ENCODE peak calls at places on chromosomes 13 and 19, in five cellular contexts. One of them, this sample, is unnamed.
A peak's percentile ranks its signal among the peaks of the same experiment; 100 is the strongest.

GRCh38 chr13:114124921-114125320 is 7.5 kb downstream of the RASA3 start:
- DNase-seq in endothelial cell: no peak
- DNase-seq in uterus: no peak
- DNase-seq in upper lobe of left lung: no peak
- DNase-seq in astrocyte: peak; percentile 83
- DNase-seq in this sample: no peak

GRCh38 chr19:1457031-1457739 is 7.3 kb downstream of the APC2 start:
- DNase-seq in endothelial cell: no peak
- DNase-seq in uterus: no peak
- DNase-seq in upper lobe of left lung: peak; percentile 82
- DNase-seq in astrocyte: no peak
- DNase-seq in this sample: no peak

GRCh38 chr19:29193116-29193515 is 19.8 kb downstream of the UQCRFS1 start:
- DNase-seq in endothelial cell: no peak
- DNase-seq in uterus: no peak
- DNase-seq in upper lobe of left lung: no peak
- DNase-seq in astrocyte: no peak
- DNase-seq in this sample: no peak

GRCh38 chr19:33684550-33685303 is 63.0 kb downstream of the CHST8 start:
- DNase-seq in endothelial cell: no peak
- DNase-seq in uterus: no peak
- DNase-seq in upper lobe of left lung: peak; percentile 52
- DNase-seq in astrocyte: no peak
- DNase-seq in this sample: no peak

GRCh38 chr13:91701975-91702374 is 303.6 kb downstream of the GPC5 start:
- DNase-seq in endothelial cell: no peak
- DNase-seq in uterus: no peak
- DNase-seq in upper lobe of left lung: no peak
- DNase-seq in astrocyte: no peak
- DNase-seq in this sample: no peak

GRCh38 chr19:18153555-18154134 is 682 bp downstream of the PIK3R2 start:
- DNase-seq in endothelial cell: no peak
- DNase-seq in uterus: no peak
- DNase-seq in upper lobe of left lung: peak; percentile 89
- DNase-seq in astrocyte: no peak
- DNase-seq in this sample: no peak

GRCh38 chr13:111905609-111905945 is 161.4 kb upstream of the SOX1 start:
- DNase-seq in endothelial cell: no peak
- DNase-seq in uterus: no peak
- DNase-seq in upper lobe of left lung: no peak
- DNase-seq in astrocyte: no peak
- DNase-seq in this sample: no peak

GRCh38 chr19:51600940-51601575 is 29.1 kb downstream of the SIGLEC5 start:
- DNase-seq in endothelial cell: no peak
- DNase-seq in uterus: no peak
- DNase-seq in upper lobe of left lung: peak; percentile 85
- DNase-seq in astrocyte: no peak
- DNase-seq in this sample: no peak

GRCh38 chr13:20428666-20429644 is 96.7 kb downstream of the CRYL1 start:
- DNase-seq in endothelial cell: no peak
- DNase-seq in uterus: no peak
- DNase-seq in upper lobe of left lung: no peak
- DNase-seq in astrocyte: peak; percentile 80
- DNase-seq in this sample: no peak

GRCh38 chr13:73924607-73925006 is 209.6 kb downstream of the KLF12 start:
- DNase-seq in endothelial cell: no peak
- DNase-seq in uterus: no peak
- DNase-seq in upper lobe of left lung: no peak
- DNase-seq in astrocyte: no peak
- DNase-seq in this sample: no peak

GRCh38 chr13:106814389-106814903 is 246.5 kb upstream of the ARGLU1 start:
- DNase-seq in endothelial cell: no peak
- DNase-seq in uterus: no peak
- DNase-seq in upper lobe of left lung: no peak
- DNase-seq in astrocyte: no peak
- DNase-seq in this sample: no peak

GRCh38 chr19:1668339-1669123 is 16.1 kb upstream of the TCF3 start:
- DNase-seq in endothelial cell: peak; percentile 10
- DNase-seq in uterus: no peak
- DNase-seq in upper lobe of left lung: no peak
- DNase-seq in astrocyte: no peak
- DNase-seq in this sample: no peak

GRCh38 chr19:55173717-55174409 is 6.2 kb downstream of the SYT5 start:
- DNase-seq in endothelial cell: peak; percentile 54
- DNase-seq in uterus: peak; percentile 50
- DNase-seq in upper lobe of left lung: peak; percentile 79
- DNase-seq in astrocyte: no peak
- DNase-seq in this sample: no peak

GRCh38 chr13:83853771-83854170 is 28.5 kb downstream of the SLITRK1 start:
- DNase-seq in endothelial cell: no peak
- DNase-seq in uterus: no peak
- DNase-seq in upper lobe of left lung: no peak
- DNase-seq in astrocyte: no peak
- DNase-seq in this sample: no peak

GRCh38 chr13:19984430-19985218 is 26.1 kb downstream of the ZMYM2 start:
- DNase-seq in endothelial cell: no peak
- DNase-seq in uterus: no peak
- DNase-seq in upper lobe of left lung: no peak
- DNase-seq in astrocyte: peak; percentile 35
- DNase-seq in this sample: no peak

GRCh38 chr19:23403024-23403423 is 7.8 kb upstream of the ZNF91 start:
- DNase-seq in endothelial cell: no peak
- DNase-seq in uterus: no peak
- DNase-seq in upper lobe of left lung: no peak
- DNase-seq in astrocyte: no peak
- DNase-seq in this sample: no peak

GRCh38 chr19:17076539-17076919 is 952 bp downstream of the MYO9B start:
- DNase-seq in endothelial cell: peak; percentile 9
- DNase-seq in uterus: no peak
- DNase-seq in upper lobe of left lung: no peak
- DNase-seq in astrocyte: no peak
- DNase-seq in this sample: no peak

DNA sequence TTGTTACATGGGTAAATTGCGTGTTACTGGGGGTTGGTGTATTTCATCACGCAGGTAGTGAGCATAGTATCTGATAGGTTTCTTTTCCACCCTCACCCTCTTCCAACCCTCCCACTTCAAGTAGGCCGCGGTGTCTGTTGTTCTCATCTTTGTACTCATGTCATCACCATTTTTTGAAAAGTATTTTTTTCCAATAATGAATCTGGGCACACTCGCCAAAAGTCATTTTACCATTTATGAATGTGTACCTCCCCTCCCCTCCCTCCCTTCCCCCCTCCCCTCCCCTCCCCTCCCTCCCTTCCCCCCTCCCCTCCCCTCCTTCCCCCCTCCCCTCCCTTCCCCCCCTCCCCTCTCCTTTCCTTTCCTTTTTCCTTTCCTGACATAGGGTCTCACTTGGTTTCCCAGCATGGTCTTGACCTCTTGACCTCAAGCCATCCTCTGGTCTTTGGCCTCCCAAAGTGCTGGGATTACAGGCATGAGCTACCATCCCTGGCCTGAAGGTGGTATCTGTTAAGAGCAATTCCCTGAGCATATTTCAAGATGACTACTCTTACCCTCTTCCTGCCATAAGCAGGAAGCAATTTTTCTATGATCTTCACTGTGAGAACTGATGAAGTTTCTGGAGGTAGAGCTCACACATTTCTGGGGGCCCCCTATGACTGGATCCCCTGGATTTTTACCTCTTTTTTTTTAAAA is 15.7 kb downstream of the ZNF627 start:
- DNase-seq in endothelial cell: no peak
- DNase-seq in uterus: no peak
- DNase-seq in upper lobe of left lung: no peak
- DNase-seq in astrocyte: no peak
- DNase-seq in this sample: no peak
- TF ChIP-seq CTCF in endothelial cell: no peak
- TF ChIP-seq CTCF in uterus: no peak
- TF ChIP-seq CTCF in upper lobe of left lung: no peak
- TF ChIP-seq CTCF in astrocyte: no peak
- TF ChIP-seq CTCF in this sample: no peak

GRCh38 chr13:51781246-51782022 is 22.5 kb downstream of the DHRS12 start:
- DNase-seq in endothelial cell: no peak
- DNase-seq in uterus: no peak
- DNase-seq in upper lobe of left lung: no peak
- DNase-seq in astrocyte: no peak
- DNase-seq in this sample: no peak
- TF ChIP-seq CTCF in endothelial cell: peak; percentile 20
- TF ChIP-seq CTCF in uterus: no peak
- TF ChIP-seq CTCF in upper lobe of left lung: peak; percentile 48
- TF ChIP-seq CTCF in astrocyte: peak; percentile 27
- TF ChIP-seq CTCF in this sample: peak; percentile 30

DNA sequence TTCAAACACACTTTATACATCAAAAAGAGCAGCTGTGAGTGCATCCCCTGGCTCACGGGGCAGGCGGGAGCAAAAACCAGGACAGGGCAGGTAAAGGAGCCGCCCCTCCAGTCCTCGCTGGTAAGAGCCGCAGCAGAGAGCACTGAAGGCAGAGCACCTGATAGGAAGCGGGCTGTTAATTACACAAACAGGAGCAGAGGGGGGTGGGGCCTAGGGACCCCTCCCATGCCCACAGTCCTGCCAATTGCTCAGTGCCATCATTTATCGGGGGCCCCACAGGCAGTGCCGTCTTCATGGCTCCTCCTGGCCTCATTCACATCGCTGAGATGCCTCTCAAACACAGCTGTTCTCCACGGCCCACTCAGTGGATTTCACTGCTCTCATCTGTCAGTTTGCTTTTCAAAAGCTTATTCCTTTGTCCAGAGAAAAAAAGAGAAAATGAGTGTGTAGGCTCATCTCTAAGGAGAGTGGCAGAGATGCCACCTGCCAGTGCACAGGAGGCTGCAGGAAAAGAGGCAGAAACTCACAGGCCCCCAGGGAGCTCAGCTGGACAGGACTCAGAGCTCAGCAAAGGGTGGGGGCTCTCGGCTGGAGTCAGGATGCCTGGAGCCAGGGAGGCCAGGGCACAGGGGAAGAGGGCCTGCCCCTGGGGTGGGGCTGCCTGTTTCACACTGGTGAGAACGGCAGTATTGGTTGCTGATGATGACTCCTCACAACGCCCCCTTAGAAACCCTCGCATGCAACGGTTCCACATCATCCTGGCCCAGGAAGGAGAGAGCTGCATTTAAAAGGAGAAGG is 174.6 kb downstream of the COL4A1 start:
- DNase-seq in endothelial cell: no peak
- DNase-seq in uterus: no peak
- DNase-seq in upper lobe of left lung: no peak
- DNase-seq in astrocyte: no peak
- DNase-seq in this sample: peak; percentile 2
- TF ChIP-seq CTCF in endothelial cell: no peak
- TF ChIP-seq CTCF in uterus: no peak
- TF ChIP-seq CTCF in upper lobe of left lung: no peak
- TF ChIP-seq CTCF in astrocyte: no peak
- TF ChIP-seq CTCF in this sample: no peak

DNA sequence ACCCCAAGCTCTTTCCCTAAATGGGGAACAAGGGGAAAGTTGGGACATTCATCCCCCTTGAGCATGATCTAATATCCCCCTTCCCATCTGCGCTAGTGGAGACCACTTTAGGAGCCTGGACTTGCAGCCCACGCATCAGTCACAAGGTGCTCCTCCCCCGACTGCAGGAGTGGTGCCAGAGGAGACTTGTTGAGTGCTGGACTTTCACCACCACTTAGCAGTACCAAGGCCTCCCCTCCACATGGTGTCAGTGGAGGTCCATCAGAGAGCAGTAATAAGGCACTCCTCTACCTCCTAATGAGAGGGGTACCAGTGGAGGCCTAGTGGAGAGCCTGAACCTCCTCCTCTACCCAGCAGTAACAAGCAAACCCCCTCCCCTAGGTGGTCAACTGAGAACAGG is 22.5 kb downstream of the CAB39L start:
- DNase-seq in endothelial cell: peak; percentile 21
- DNase-seq in uterus: no peak
- DNase-seq in upper lobe of left lung: no peak
- DNase-seq in astrocyte: no peak
- DNase-seq in this sample: no peak
- TF ChIP-seq CTCF in endothelial cell: no peak
- TF ChIP-seq CTCF in uterus: no peak
- TF ChIP-seq CTCF in upper lobe of left lung: peak; percentile 24
- TF ChIP-seq CTCF in astrocyte: no peak
- TF ChIP-seq CTCF in this sample: no peak

GRCh38 chr13:59176775-59177174 is 987.0 kb downstream of the DIAPH3 start:
- DNase-seq in endothelial cell: no peak
- DNase-seq in uterus: no peak
- DNase-seq in upper lobe of left lung: no peak
- DNase-seq in astrocyte: no peak
- DNase-seq in this sample: no peak

GRCh38 chr13:59182241-59182640 is 981.5 kb downstream of the DIAPH3 start:
- DNase-seq in endothelial cell: no peak
- DNase-seq in uterus: no peak
- DNase-seq in upper lobe of left lung: no peak
- DNase-seq in astrocyte: no peak
- DNase-seq in this sample: no peak

GRCh38 chr13:59178344-59178743 is 985.4 kb downstream of the DIAPH3 start:
- DNase-seq in endothelial cell: no peak
- DNase-seq in uterus: no peak
- DNase-seq in upper lobe of left lung: no peak
- DNase-seq in astrocyte: no peak
- DNase-seq in this sample: no peak
- TF ChIP-seq CTCF in endothelial cell: no peak
- TF ChIP-seq CTCF in uterus: no peak
- TF ChIP-seq CTCF in upper lobe of left lung: no peak
- TF ChIP-seq CTCF in astrocyte: no peak
- TF ChIP-seq CTCF in this sample: no peak

GRCh38 chr13:22594041-22594440 is 586.7 kb upstream of the SGCG start:
- DNase-seq in endothelial cell: no peak
- DNase-seq in uterus: no peak
- DNase-seq in upper lobe of left lung: no peak
- DNase-seq in astrocyte: no peak
- DNase-seq in this sample: no peak

GRCh38 chr13:22589880-22590279 is 590.9 kb upstream of the SGCG start:
- DNase-seq in endothelial cell: no peak
- DNase-seq in uterus: no peak
- DNase-seq in upper lobe of left lung: no peak
- DNase-seq in astrocyte: no peak
- DNase-seq in this sample: no peak

GRCh38 chr13:22596157-22596863 is 584.5 kb upstream of the SGCG start:
- DNase-seq in endothelial cell: no peak
- DNase-seq in uterus: no peak
- DNase-seq in upper lobe of left lung: no peak
- DNase-seq in astrocyte: no peak
- DNase-seq in this sample: no peak

GRCh38 chr13:22592515-22592914 is 588.3 kb upstream of the SGCG start:
- DNase-seq in endothelial cell: no peak
- DNase-seq in uterus: no peak
- DNase-seq in upper lobe of left lung: no peak
- DNase-seq in astrocyte: no peak
- DNase-seq in this sample: no peak
- TF ChIP-seq CTCF in endothelial cell: no peak
- TF ChIP-seq CTCF in uterus: no peak
- TF ChIP-seq CTCF in upper lobe of left lung: no peak
- TF ChIP-seq CTCF in astrocyte: no peak
- TF ChIP-seq CTCF in this sample: no peak

GRCh38 chr13:78586706-78587105 is 16.6 kb downstream of the POU4F1 start:
- DNase-seq in endothelial cell: peak; percentile 61
- DNase-seq in uterus: no peak
- DNase-seq in upper lobe of left lung: peak; percentile 56
- DNase-seq in astrocyte: no peak
- DNase-seq in this sample: no peak
- TF ChIP-seq CTCF in endothelial cell: peak; percentile 64
- TF ChIP-seq CTCF in uterus: no peak
- TF ChIP-seq CTCF in upper lobe of left lung: no peak
- TF ChIP-seq CTCF in astrocyte: no peak
- TF ChIP-seq CTCF in this sample: no peak

GRCh38 chr13:38582133-38582532 is 104.7 kb upstream of the FREM2 start:
- DNase-seq in endothelial cell: peak; percentile 42
- DNase-seq in uterus: no peak
- DNase-seq in upper lobe of left lung: no peak
- DNase-seq in astrocyte: peak; percentile 25
- DNase-seq in this sample: peak; percentile 22
- TF ChIP-seq CTCF in endothelial cell: peak; percentile 36
- TF ChIP-seq CTCF in uterus: no peak
- TF ChIP-seq CTCF in upper lobe of left lung: no peak
- TF ChIP-seq CTCF in astrocyte: peak; percentile 56
- TF ChIP-seq CTCF in this sample: peak; percentile 17

This sample was measured in prostate gland.